ENCODE peak calls at places on chromosome 4, in seven cellular contexts. J is PC-3, V is hepatocyte, Z is GM23248, B is DND-41, T is mammary epithelial cell, Y is GM23338. X is an unnamed sample. For H4K20me1 and H3K4me1, the result is how much of the 10 kb centered on the place peaks cover.

GRCh38 chr4:113256946-113257345 is 207.5 kb downstream of the ANK2 start:
- DNase-seq in Y (no peak), V (no peak), B (no peak), Z (peak), T (peak), J (no peak), X (peak)

GRCh38 chr4:70511365-70511764 is 7.0 kb upstream of the AMTN start:
- DNase-seq in Y (no peak), V (no peak), B (no peak), J (peak), T (no peak), Z (no peak), X (no peak)

GRCh38 chr4:108168672-108169562 is at the start of gene LEF1:
- DNase-seq in J (peak), V (peak), B (peak), T (peak), Z (peak), Y (peak), X (peak)

GRCh38 chr4:26719954-26720552 is 136.2 kb downstream of the TBC1D19 start:
- DNase-seq in V (no peak), B (no peak), T (no peak), Z (peak), Y (peak), J (peak), X (no peak)

GRCh38 chr4:156158747-156159146 is 205.1 kb upstream of the CTSO start:
- DNase-seq in V (no peak), B (no peak), J (no peak), Y (no peak), Z (no peak), T (no peak), X (no peak)

GRCh38 chr4:45662996-45663395 is 460.9 kb downstream of the GABRG1 start:
- DNase-seq in Y (peak), V (peak), J (peak), Z (peak), T (peak), B (no peak), X (peak)

GRCh38 chr4:121697626-121698025 is 846 bp upstream of the ANXA5 start:
- DNase-seq in V (no peak), Z (no peak), T (no peak), J (no peak), Y (no peak), B (no peak), X (no peak)

GRCh38 chr4:39056023-39056422 is 6.0 kb upstream of the KLHL5 start:
- DNase-seq in B (no peak), J (no peak), Y (no peak), Z (no peak), T (no peak), V (no peak), X (no peak)

GRCh38 chr4:154779362-154779947 is 1.6 kb upstream of the RBM46 start:
- DNase-seq in B (no peak), Z (peak), Y (peak), T (peak), V (peak), J (peak), X (peak)

GRCh38 chr4:105232374-105232773 is 85.7 kb downstream of the TET2 start:
- DNase-seq in J (no peak), Y (no peak), B (no peak), Z (no peak), T (no peak), V (no peak), X (no peak)

GRCh38 chr4:116585240-116585639 is 500.1 kb downstream of the TRAM1L1 start:
- DNase-seq in V (no peak), Z (no peak), T (no peak), B (no peak), J (no peak), Y (no peak), X (no peak)

GRCh38 chr4:26566027-26566578 is 17.8 kb upstream of the TBC1D19 start:
- DNase-seq in Z (no peak), T (no peak), V (no peak), Y (no peak), B (no peak), J (peak), X (no peak)

GRCh38 chr4:51845055-51845426 is 2.1 kb downstream of the DCUN1D4 start:
- DNase-seq in T (no peak), J (no peak), Y (no peak), B (no peak), Z (no peak), V (no peak), X (no peak)

GRCh38 chr4:147768113-147768512 is 36.2 kb downstream of the ARHGAP10 start:
- DNase-seq in Z (peak), Y (no peak), V (peak), J (peak), T (peak), B (no peak), X (peak)

GRCh38 chr4:79466621-79467020 is 58.6 kb upstream of the GK2 start:
- DNase-seq in V (no peak), B (no peak), T (no peak), Y (no peak), Z (peak), J (no peak), X (no peak)

GRCh38 chr4:84814100-84814750 is 152.3 kb downstream of the WDFY3 start:
- DNase-seq in V (peak), T (peak), Z (peak), B (no peak), Y (no peak), J (peak), X (peak)

GRCh38 chr4:41976775-41977516 is 4.6 kb upstream of the DCAF4L1 start:
- DNase-seq in Y (no peak), T (no peak), Z (no peak), B (no peak), V (no peak), J (no peak), X (no peak)

GRCh38 chr4:57190651-57191481 is 80.7 kb upstream of the IGFBP7 start:
- DNase-seq in J (peak), Z (peak), T (peak), V (peak), Y (peak), B (peak), X (peak)

GRCh38 chr4:113094802-113095201 is 45.3 kb downstream of the ANK2 start:
- DNase-seq in J (peak), Z (peak), Y (peak), V (peak), B (no peak), T (no peak), X (peak)

GRCh38 chr4:134634301-134634700 is 432.7 kb upstream of the PABPC4L start:
- DNase-seq in Y (no peak), Z (no peak), J (no peak), V (no peak), B (no peak), T (no peak), X (no peak)

GRCh38 chr4:134632056-134632455 is 430.5 kb upstream of the PABPC4L start:
- DNase-seq in V (no peak), B (no peak), J (no peak), Y (no peak), T (no peak), Z (no peak), X (peak)

GRCh38 chr4:134636332-134637055 is 434.9 kb upstream of the PABPC4L start:
- DNase-seq in V (no peak), Y (no peak), B (no peak), Z (no peak), T (no peak), J (no peak), X (no peak)
- H4K20me1 ChIP-seq in V (under half), Y (under half), B (under half), Z (under half), T (under half), J (under half), X (under half)

GRCh38 chr4:8394806-8395205 is 45.7 kb downstream of the ACOX3 start:
- DNase-seq in Y (no peak), J (no peak), B (no peak), T (no peak), V (no peak), Z (no peak), X (no peak)
- H3K4me1 ChIP-seq in Y (under half), J (under half), B (under half), T (under half), V (under half), Z (under half), X (under half)

DNA sequence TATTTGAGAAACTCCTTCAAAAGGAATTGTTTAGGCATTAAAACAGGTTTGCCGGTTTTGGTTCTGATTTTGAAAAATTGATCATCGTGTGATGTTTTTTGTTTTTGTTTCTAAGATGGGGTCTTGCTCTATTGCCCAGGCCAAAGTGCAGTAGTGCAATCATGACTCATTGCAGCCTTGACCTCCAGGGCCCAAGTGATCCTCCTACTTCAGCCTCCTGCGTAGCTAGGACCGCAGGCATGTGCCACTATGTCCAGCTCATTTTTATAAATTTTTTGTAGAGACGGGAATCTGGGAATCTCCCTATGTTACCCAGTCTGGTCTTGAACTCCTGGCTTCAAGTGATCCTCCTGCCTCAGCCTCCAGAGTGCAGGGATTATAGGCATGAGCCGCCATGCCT is 35.0 kb downstream of the CLCN3 start:
- DNase-seq in J (no peak), T (no peak), B (no peak), V (no peak), Z (no peak), Y (no peak), X (no peak)
- H4K20me1 ChIP-seq in J (under half), T (under half), B (under half), V (under half), Z (under half), Y (under half), X (under half)

DNA sequence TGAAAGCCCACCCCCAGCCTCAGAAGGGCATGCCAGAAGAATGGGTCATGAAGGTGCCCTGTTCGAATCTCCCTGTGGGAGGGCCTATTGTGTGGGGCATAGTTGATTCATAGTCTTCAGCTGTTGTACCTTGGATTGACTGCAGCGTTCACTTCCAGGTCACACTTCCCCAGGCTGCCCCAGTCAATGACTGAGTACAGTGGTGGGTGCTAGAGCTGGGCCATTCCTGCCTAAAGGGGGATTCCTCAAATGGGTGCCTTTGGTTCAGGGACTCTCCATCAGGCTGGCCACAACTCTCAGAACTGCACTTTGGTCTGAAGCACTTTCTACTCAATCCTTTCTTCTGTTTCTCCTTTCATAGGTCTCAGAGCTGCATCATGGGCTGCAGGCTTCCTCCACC is 35.0 kb upstream of the RASGEF1B start:
- DNase-seq in T (no peak), Y (no peak), B (no peak), Z (no peak), J (no peak), V (no peak), X (no peak)
- H3K4me1 ChIP-seq in T (under half), Y (under half), B (under half), Z (under half), J (under half), V (under half), X (under half)

GRCh38 chr4:13535118-13535517 is 9.2 kb downstream of the NKX3-2 start:
- DNase-seq in B (no peak), T (no peak), Z (no peak), V (no peak), Y (peak), J (no peak), X (no peak)
- H4K20me1 ChIP-seq in B (under half), T (under half), Z (under half), V (under half), Y (under half), J (under half), X (under half)

GRCh38 chr4:140097572-140097971 is 56.4 kb downstream of the MAML3 start:
- DNase-seq in V (no peak), T (peak), Y (no peak), Z (no peak), B (no peak), J (peak), X (no peak)

GRCh38 chr4:140102406-140102805 is 51.6 kb downstream of the MAML3 start:
- DNase-seq in J (peak), T (peak), V (no peak), Z (peak), B (no peak), Y (no peak), X (peak)

GRCh38 chr4:140100771-140101170 is 53.2 kb downstream of the MAML3 start:
- DNase-seq in Y (no peak), B (no peak), J (no peak), V (no peak), Z (no peak), T (no peak), X (peak)

GRCh38 chr4:140098481-140099132 is 55.4 kb downstream of the MAML3 start:
- DNase-seq in T (peak), Z (peak), Y (no peak), J (peak), V (no peak), B (no peak), X (peak)

DNA sequence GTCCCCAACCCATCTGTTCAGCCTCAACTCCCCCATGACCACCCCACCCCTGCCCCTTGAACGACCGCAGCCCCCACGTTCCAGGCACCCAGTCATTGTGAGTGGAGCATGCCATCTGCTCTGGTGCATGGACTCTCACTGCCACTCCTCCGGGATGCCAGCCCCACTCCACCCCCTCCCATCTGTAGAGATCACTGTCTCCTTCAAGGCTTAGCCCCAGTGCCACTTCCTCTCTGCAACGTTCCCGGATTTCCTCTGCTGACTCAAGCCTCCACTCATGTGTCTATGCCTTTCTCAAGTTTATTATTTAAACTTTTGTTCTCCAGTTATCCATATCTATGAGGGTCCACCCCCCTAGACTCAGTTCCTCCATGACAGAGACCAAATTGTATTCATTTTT is 54.0 kb downstream of the MAML3 start:
- DNase-seq in Z (no peak), J (peak), V (no peak), T (no peak), B (peak), Y (no peak), X (no peak)
- H3K4me1 ChIP-seq in Z (half or more), J (half or more), V (under half), T (half or more), B (half or more), Y (under half), X (half or more)

X was measured in astrocyte.